ENCODE peak calls at places on chromosomes 4 and X, in ten cellular contexts. S, U, R, A, C, J, P, K, N and F are unnamed samples.

GRCh38 chrX:70422886-70423336 is at the start of gene GDPD2:
- DNase-seq in S (peak; percentile 49), U (no peak), R (no peak), A (peak; percentile 38), C (peak; percentile 48), J (peak; percentile 14), P (peak; percentile 34), K (peak; percentile 27), N (no peak), F (no peak)

GRCh38 chr4:71609159-71609558 is 174.7 kb downstream of the GC start:
- DNase-seq in S (no peak), U (no peak), R (peak; percentile 10), A (no peak), C (no peak), J (peak; percentile 3), P (no peak), K (no peak), N (no peak), F (peak; percentile 50)

GRCh38 chrX:153970398-153971123 is 1.1 kb downstream of the HCFC1 start:
- DNase-seq in S (peak; percentile 43), U (peak; percentile 37), R (no peak), A (peak; percentile 45), C (peak; percentile 50), J (peak; percentile 69), P (peak; percentile 45), K (peak; percentile 60), N (peak; percentile 45), F (peak; percentile 71)

GRCh38 chrX:118971552-118971951 is 2.9 kb upstream of the LONRF3 start:
- DNase-seq in S (no peak), U (no peak), R (no peak), A (no peak), C (no peak), J (no peak), P (no peak), K (no peak), N (no peak), F (no peak)

GRCh38 chr4:48024522-48024921 is 8.0 kb downstream of the NIPAL1 start:
- DNase-seq in S (no peak), U (no peak), R (no peak), A (no peak), C (no peak), J (no peak), P (no peak), K (no peak), N (no peak), F (no peak)

GRCh38 chrX:27555514-27555913 is 34.6 kb upstream of the DCAF8L2 start:
- DNase-seq in S (no peak), U (peak; percentile 16), R (no peak), A (no peak), C (no peak), J (no peak), P (no peak), K (peak; percentile 4), N (peak; percentile 0), F (no peak)

GRCh38 chr4:153439831-153440230 is 26.3 kb upstream of the TMEM131L start:
- DNase-seq in S (no peak), U (no peak), R (no peak), A (no peak), C (no peak), J (no peak), P (no peak), K (no peak), N (peak; percentile 50), F (no peak)

GRCh38 chrX:144681501-144681900 is 565.8 kb upstream of the SPANXN1 start:
- DNase-seq in S (no peak), U (no peak), R (peak; percentile 40), A (no peak), C (peak; percentile 0), J (peak; percentile 2), P (no peak), K (peak; percentile 67), N (no peak), F (no peak)

GRCh38 chrX:69506617-69507499 is 2.7 kb downstream of the NALF2 start:
- DNase-seq in S (no peak), U (no peak), R (no peak), A (no peak), C (peak; percentile 46), J (no peak), P (no peak), K (peak; percentile 65), N (peak; percentile 15), F (no peak)

GRCh38 chrX:63506320-63506719 is 155.2 kb upstream of the SPIN4 start:
- DNase-seq in S (no peak), U (peak; percentile 50), R (peak; percentile 5), A (no peak), C (no peak), J (peak; percentile 45), P (no peak), K (peak; percentile 13), N (peak; percentile 37), F (peak; percentile 20)

GRCh38 chrX:153557618-153558017 is 40.2 kb downstream of the ATP2B3 start:
- DNase-seq in S (no peak), U (no peak), R (no peak), A (no peak), C (no peak), J (no peak), P (no peak), K (no peak), N (peak; percentile 34), F (no peak)

GRCh38 chr4:168623011-168623410 is 126.2 kb downstream of the PALLD start:
- DNase-seq in S (no peak), U (no peak), R (no peak), A (no peak), C (no peak), J (no peak), P (no peak), K (no peak), N (no peak), F (no peak)

GRCh38 chr4:75831856-75832405 is 70.3 kb downstream of the PPEF2 start:
- DNase-seq in S (peak; percentile 22), U (no peak), R (no peak), A (no peak), C (no peak), J (no peak), P (no peak), K (no peak), N (no peak), F (no peak)

GRCh38 chr4:118904418-118904817 is 15.8 kb downstream of the SYNPO2 start:
- DNase-seq in S (no peak), U (no peak), R (no peak), A (no peak), C (no peak), J (no peak), P (no peak), K (no peak), N (no peak), F (no peak)

GRCh38 chrX:100829730-100830129 is 9.5 kb downstream of the CSTF2 start:
- DNase-seq in S (no peak), U (no peak), R (peak; percentile 46), A (no peak), C (peak; percentile 40), J (no peak), P (no peak), K (peak; percentile 71), N (no peak), F (peak; percentile 65)

GRCh38 chrX:16786791-16787735 is 797 bp downstream of the TXLNG start:
- DNase-seq in S (no peak), U (peak; percentile 33), R (no peak), A (peak; percentile 59), C (peak; percentile 3), J (no peak), P (no peak), K (no peak), N (peak; percentile 40), F (peak; percentile 10)

GRCh38 chr4:55386840-55387239 is 8.9 kb upstream of the TMEM165 start:
- DNase-seq in S (peak; percentile 81), U (no peak), R (no peak), A (no peak), C (no peak), J (no peak), P (no peak), K (no peak), N (no peak), F (no peak)

GRCh38 chr4:163556169-163556568 is 61.7 kb downstream of the TMA16 start:
- DNase-seq in S (no peak), U (no peak), R (no peak), A (no peak), C (no peak), J (peak; percentile 29), P (no peak), K (peak; percentile 25), N (peak; percentile 70), F (peak; percentile 4)

GRCh38 chr4:154314248-154314647 is 177.4 kb downstream of the DCHS2 start:
- DNase-seq in S (peak; percentile 31), U (no peak), R (no peak), A (no peak), C (peak; percentile 11), J (peak; percentile 66), P (no peak), K (peak; percentile 36), N (no peak), F (peak; percentile 4)

GRCh38 chrX:497201-497710 is 110.5 kb upstream of the PPP2R3B start:
- DNase-seq in S (no peak), U (no peak), R (no peak), A (no peak), C (peak; percentile 21), J (no peak), P (no peak), K (no peak), N (no peak), F (no peak)

GRCh38 chr4:139085141-139085540 is 69.6 kb downstream of the NOCT start:
- DNase-seq in S (no peak), U (peak; percentile 39), R (no peak), A (no peak), C (no peak), J (peak; percentile 21), P (no peak), K (no peak), N (peak; percentile 26), F (peak; percentile 6)

GRCh38 chr4:3374011-3374645 is 67.6 kb upstream of the HGFAC start:
- DNase-seq in S (no peak), U (no peak), R (no peak), A (no peak), C (no peak), J (no peak), P (no peak), K (no peak), N (no peak), F (no peak)

GRCh38 chrX:46642145-46642544 is 68.6 kb downstream of the CHST7 start:
- DNase-seq in S (peak; percentile 3), U (peak; percentile 53), R (no peak), A (no peak), C (no peak), J (peak; percentile 35), P (no peak), K (peak; percentile 13), N (peak; percentile 24), F (peak; percentile 18)

GRCh38 chr4:95155759-95156451 is 392.9 kb downstream of the UNC5C start:
- DNase-seq in S (no peak), U (peak; percentile 42), R (peak; percentile 30), A (no peak), C (peak; percentile 2), J (peak; percentile 85), P (no peak), K (peak; percentile 60), N (peak; percentile 46), F (peak; percentile 2)

GRCh38 chrX:131977619-131978018 is 45.5 kb upstream of the STK26 start:
- DNase-seq in S (no peak), U (no peak), R (no peak), A (no peak), C (no peak), J (peak; percentile 0), P (no peak), K (peak; percentile 0), N (no peak), F (no peak)

GRCh38 chr4:76736434-76736833 is 161.5 kb downstream of the SOWAHB start:
- DNase-seq in S (no peak), U (no peak), R (no peak), A (no peak), C (no peak), J (no peak), P (no peak), K (no peak), N (no peak), F (no peak)

GRCh38 chr4:60657041-60657440 is 543.1 kb upstream of the ADGRL3 start:
- DNase-seq in S (no peak), U (no peak), R (no peak), A (no peak), C (no peak), J (no peak), P (no peak), K (no peak), N (no peak), F (peak; percentile 1)